ENCODE peak calls at places on chromosomes 3 and 15, in ten cellular contexts. One of them, this sample, is unnamed.

GRCh38 chr3:133962879-133963278 is 66.8 kb downstream of the SLCO2A1 start:
- DNase-seq in adipocyte: peak; percentile 79
- DNase-seq in fibroblast of lung: peak; percentile 60
- DNase-seq in left ventricle myocardium inferior: no peak
- DNase-seq in A673: peak; percentile 47
- DNase-seq in uterus: no peak
- DNase-seq in upper lobe of right lung: no peak
- DNase-seq in CD8-positive, alpha-beta memory T cell: no peak
- DNase-seq in osteoblast: peak; percentile 96
- DNase-seq in AG09309: peak; percentile 34
- DNase-seq in this sample: no peak

GRCh38 chr3:196499807-196500524 is 3.6 kb downstream of the RNF168 start:
- DNase-seq in AG09309: no peak
- DNase-seq in fibroblast of lung: peak; percentile 35
- DNase-seq in left ventricle myocardium inferior: no peak
- DNase-seq in A673: no peak
- DNase-seq in uterus: no peak
- DNase-seq in osteoblast: no peak
- DNase-seq in CD8-positive, alpha-beta memory T cell: no peak
- DNase-seq in adipocyte: no peak
- DNase-seq in upper lobe of right lung: no peak
- DNase-seq in this sample: no peak

GRCh38 chr15:71325461-71325860 is 210.2 kb downstream of the THSD4 start:
- DNase-seq in left ventricle myocardium inferior: no peak
- DNase-seq in upper lobe of right lung: no peak
- DNase-seq in osteoblast: no peak
- DNase-seq in uterus: no peak
- DNase-seq in CD8-positive, alpha-beta memory T cell: no peak
- DNase-seq in AG09309: no peak
- DNase-seq in adipocyte: peak; percentile 59
- DNase-seq in fibroblast of lung: peak; percentile 88
- DNase-seq in A673: no peak
- DNase-seq in this sample: no peak

GRCh38 chr3:107117922-107118576 is 259.2 kb upstream of the CCDC54 start:
- DNase-seq in adipocyte: peak; percentile 89
- DNase-seq in upper lobe of right lung: no peak
- DNase-seq in uterus: no peak
- DNase-seq in A673: peak; percentile 93
- DNase-seq in left ventricle myocardium inferior: no peak
- DNase-seq in fibroblast of lung: peak; percentile 79
- DNase-seq in CD8-positive, alpha-beta memory T cell: no peak
- DNase-seq in osteoblast: peak; percentile 75
- DNase-seq in AG09309: peak; percentile 51
- DNase-seq in this sample: peak; percentile 64

GRCh38 chr3:73586190-73586589 is 38.6 kb downstream of the PDZRN3 start:
- DNase-seq in upper lobe of right lung: no peak
- DNase-seq in A673: no peak
- DNase-seq in AG09309: no peak
- DNase-seq in osteoblast: no peak
- DNase-seq in CD8-positive, alpha-beta memory T cell: no peak
- DNase-seq in fibroblast of lung: no peak
- DNase-seq in adipocyte: no peak
- DNase-seq in left ventricle myocardium inferior: no peak
- DNase-seq in uterus: no peak
- DNase-seq in this sample: no peak

GRCh38 chr15:65101891-65102708 is 12.9 kb downstream of the UBAP1L start:
- DNase-seq in left ventricle myocardium inferior: no peak
- DNase-seq in CD8-positive, alpha-beta memory T cell: no peak
- DNase-seq in upper lobe of right lung: no peak
- DNase-seq in uterus: no peak
- DNase-seq in adipocyte: no peak
- DNase-seq in fibroblast of lung: no peak
- DNase-seq in osteoblast: no peak
- DNase-seq in AG09309: no peak
- DNase-seq in A673: no peak
- DNase-seq in this sample: no peak

GRCh38 chr3:126941721-126942270 is 41.1 kb upstream of the PLXNA1 start:
- DNase-seq in left ventricle myocardium inferior: no peak
- DNase-seq in uterus: no peak
- DNase-seq in AG09309: no peak
- DNase-seq in fibroblast of lung: peak; percentile 43
- DNase-seq in osteoblast: no peak
- DNase-seq in A673: no peak
- DNase-seq in upper lobe of right lung: peak; percentile 5
- DNase-seq in adipocyte: no peak
- DNase-seq in CD8-positive, alpha-beta memory T cell: no peak
- DNase-seq in this sample: no peak

GRCh38 chr3:114799789-114800188 is 347.3 kb downstream of the ZBTB20 start:
- DNase-seq in adipocyte: no peak
- DNase-seq in A673: no peak
- DNase-seq in upper lobe of right lung: no peak
- DNase-seq in uterus: no peak
- DNase-seq in fibroblast of lung: peak; percentile 4
- DNase-seq in osteoblast: no peak
- DNase-seq in AG09309: no peak
- DNase-seq in CD8-positive, alpha-beta memory T cell: no peak
- DNase-seq in left ventricle myocardium inferior: no peak
- DNase-seq in this sample: no peak

GRCh38 chr3:133999891-134000685 is 29.6 kb downstream of the SLCO2A1 start:
- DNase-seq in AG09309: no peak
- DNase-seq in left ventricle myocardium inferior: no peak
- DNase-seq in adipocyte: no peak
- DNase-seq in osteoblast: peak; percentile 44
- DNase-seq in A673: no peak
- DNase-seq in uterus: no peak
- DNase-seq in upper lobe of right lung: no peak
- DNase-seq in fibroblast of lung: no peak
- DNase-seq in CD8-positive, alpha-beta memory T cell: no peak
- DNase-seq in this sample: no peak

GRCh38 chr15:33094336-33094735 is 100.2 kb downstream of the FMN1 start:
- DNase-seq in adipocyte: peak; percentile 50
- DNase-seq in A673: no peak
- DNase-seq in uterus: no peak
- DNase-seq in fibroblast of lung: peak; percentile 60
- DNase-seq in left ventricle myocardium inferior: no peak
- DNase-seq in osteoblast: no peak
- DNase-seq in AG09309: no peak
- DNase-seq in CD8-positive, alpha-beta memory T cell: no peak
- DNase-seq in upper lobe of right lung: no peak
- DNase-seq in this sample: no peak

GRCh38 chr15:28936081-28936480 is 50.3 kb downstream of the APBA2 start:
- DNase-seq in osteoblast: no peak
- DNase-seq in AG09309: no peak
- DNase-seq in uterus: no peak
- DNase-seq in left ventricle myocardium inferior: no peak
- DNase-seq in fibroblast of lung: no peak
- DNase-seq in A673: no peak
- DNase-seq in CD8-positive, alpha-beta memory T cell: no peak
- DNase-seq in upper lobe of right lung: peak; percentile 26
- DNase-seq in adipocyte: no peak
- DNase-seq in this sample: no peak

GRCh38 chr3:53806182-53807116 is 39.8 kb downstream of the CHDH start:
- DNase-seq in upper lobe of right lung: peak; percentile 44
- DNase-seq in AG09309: peak; percentile 70
- DNase-seq in osteoblast: peak; percentile 96
- DNase-seq in left ventricle myocardium inferior: no peak
- DNase-seq in CD8-positive, alpha-beta memory T cell: no peak
- DNase-seq in adipocyte: peak; percentile 79
- DNase-seq in uterus: no peak
- DNase-seq in fibroblast of lung: peak; percentile 88
- DNase-seq in A673: no peak
- DNase-seq in this sample: no peak

GRCh38 chr3:107753494-107753893 is 230.7 kb downstream of the BBX start:
- DNase-seq in fibroblast of lung: peak; percentile 32
- DNase-seq in adipocyte: peak; percentile 47
- DNase-seq in left ventricle myocardium inferior: no peak
- DNase-seq in A673: peak; percentile 68
- DNase-seq in upper lobe of right lung: no peak
- DNase-seq in CD8-positive, alpha-beta memory T cell: no peak
- DNase-seq in uterus: no peak
- DNase-seq in AG09309: no peak
- DNase-seq in osteoblast: no peak
- DNase-seq in this sample: no peak

GRCh38 chr15:76285241-76285825 is 25.9 kb downstream of the ETFA start:
- DNase-seq in A673: peak; percentile 40
- DNase-seq in fibroblast of lung: no peak
- DNase-seq in upper lobe of right lung: no peak
- DNase-seq in uterus: no peak
- DNase-seq in osteoblast: peak; percentile 43
- DNase-seq in left ventricle myocardium inferior: no peak
- DNase-seq in AG09309: no peak
- DNase-seq in adipocyte: peak; percentile 13
- DNase-seq in CD8-positive, alpha-beta memory T cell: no peak
- DNase-seq in this sample: no peak

GRCh38 chr3:36991147-36991546 is 1.8 kb downstream of the EPM2AIP1 start:
- DNase-seq in upper lobe of right lung: no peak
- DNase-seq in CD8-positive, alpha-beta memory T cell: no peak
- DNase-seq in osteoblast: no peak
- DNase-seq in AG09309: no peak
- DNase-seq in adipocyte: no peak
- DNase-seq in left ventricle myocardium inferior: no peak
- DNase-seq in A673: no peak
- DNase-seq in fibroblast of lung: no peak
- DNase-seq in uterus: no peak
- DNase-seq in this sample: no peak

GRCh38 chr3:20751299-20751698 is 565.3 kb upstream of the SGO1 start:
- DNase-seq in adipocyte: no peak
- DNase-seq in uterus: no peak
- DNase-seq in left ventricle myocardium inferior: no peak
- DNase-seq in A673: no peak
- DNase-seq in AG09309: no peak
- DNase-seq in CD8-positive, alpha-beta memory T cell: no peak
- DNase-seq in osteoblast: no peak
- DNase-seq in upper lobe of right lung: no peak
- DNase-seq in fibroblast of lung: no peak
- DNase-seq in this sample: no peak

DNA sequence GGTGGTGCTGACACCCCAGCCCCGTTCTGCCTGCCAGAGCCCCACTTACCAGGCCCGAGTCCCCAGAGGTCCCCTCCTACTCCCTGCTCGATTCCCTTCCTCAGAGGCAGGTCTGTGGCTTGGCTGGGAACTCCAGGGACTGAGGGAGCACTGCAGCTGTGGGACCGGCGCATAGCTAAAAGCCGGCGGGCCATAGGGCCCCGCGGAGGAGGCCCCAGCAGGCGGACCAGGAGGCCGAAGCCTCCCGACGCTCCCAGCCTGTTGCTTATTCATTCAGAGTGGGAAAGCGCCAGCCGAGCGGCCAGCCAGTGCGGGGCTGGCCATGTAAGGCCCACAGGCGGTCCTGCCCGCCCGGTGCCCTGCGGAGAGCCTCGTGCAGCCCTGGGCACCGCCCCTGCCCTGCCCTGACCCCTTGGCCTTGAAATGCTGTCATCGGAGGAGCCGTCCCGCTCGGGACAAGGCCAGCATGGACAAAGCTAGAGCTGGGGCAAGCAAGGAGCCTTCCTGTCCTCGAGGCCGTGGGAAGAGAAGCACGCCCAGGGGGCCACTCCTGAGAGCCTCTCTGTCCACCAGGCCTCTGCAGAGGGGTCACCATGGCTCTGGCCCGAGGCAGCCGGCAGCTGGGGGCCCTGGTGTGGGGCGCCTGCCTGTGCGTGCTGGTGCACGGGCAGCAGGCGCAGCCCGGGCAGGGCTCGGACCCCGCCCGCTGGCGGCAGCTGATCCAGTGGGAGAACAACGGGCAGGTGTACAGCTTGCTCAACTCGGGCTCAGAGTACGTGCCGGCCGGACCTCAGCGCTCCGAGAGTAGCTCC is at the start of gene LOXL1:
- DNase-seq in upper lobe of right lung: peak; percentile 76
- DNase-seq in fibroblast of lung: peak; percentile 95
- DNase-seq in osteoblast: peak; percentile 100
- DNase-seq in AG09309: no peak
- DNase-seq in CD8-positive, alpha-beta memory T cell: no peak
- DNase-seq in adipocyte: peak; percentile 94
- DNase-seq in left ventricle myocardium inferior: peak; percentile 79
- DNase-seq in A673: peak; percentile 91
- DNase-seq in uterus: peak; percentile 72
- DNase-seq in this sample: peak; percentile 65
- H3K4me3 ChIP-seq in upper lobe of right lung: peak within 1 kb of the TSS; percentile 61
- H3K4me3 ChIP-seq in fibroblast of lung: peak within 1 kb of the TSS; percentile 64
- H3K4me3 ChIP-seq in osteoblast: peak within 1 kb of the TSS; percentile 87
- H3K4me3 ChIP-seq in AG09309: peak within 1 kb of the TSS; percentile 85
- H3K4me3 ChIP-seq in CD8-positive, alpha-beta memory T cell: peak within 1 kb of the TSS; percentile 39
- H3K4me3 ChIP-seq in adipocyte: peak within 1 kb of the TSS; percentile 84
- H3K4me3 ChIP-seq in left ventricle myocardium inferior: peak within 1 kb of the TSS; percentile 77
- H3K4me3 ChIP-seq in A673: peak within 1 kb of the TSS; percentile 86
- H3K4me3 ChIP-seq in uterus: peak within 1 kb of the TSS; percentile 66
- H3K4me3 ChIP-seq in this sample: peak within 1 kb of the TSS; percentile 79

GRCh38 chr3:44649709-44650108 is 1.2 kb downstream of the ZNF35 start:
- DNase-seq in left ventricle myocardium inferior: no peak
- DNase-seq in adipocyte: no peak
- DNase-seq in A673: no peak
- DNase-seq in CD8-positive, alpha-beta memory T cell: no peak
- DNase-seq in fibroblast of lung: no peak
- DNase-seq in upper lobe of right lung: no peak
- DNase-seq in osteoblast: no peak
- DNase-seq in uterus: no peak
- DNase-seq in AG09309: no peak
- DNase-seq in this sample: no peak
- H3K4me3 ChIP-seq in left ventricle myocardium inferior: peak overlapping the region; percentile 89
- H3K4me3 ChIP-seq in adipocyte: peak overlapping the region; percentile 97
- H3K4me3 ChIP-seq in A673: no peak overlapping the region
- H3K4me3 ChIP-seq in CD8-positive, alpha-beta memory T cell: no peak overlapping the region
- H3K4me3 ChIP-seq in fibroblast of lung: peak overlapping the region; percentile 82
- H3K4me3 ChIP-seq in upper lobe of right lung: peak overlapping the region; percentile 80
- H3K4me3 ChIP-seq in osteoblast: no peak overlapping the region
- H3K4me3 ChIP-seq in uterus: peak overlapping the region; percentile 65
- H3K4me3 ChIP-seq in AG09309: no peak overlapping the region
- H3K4me3 ChIP-seq in this sample: no peak overlapping the region

GRCh38 chr3:177300039-177300833 is 103.0 kb upstream of the TBL1XR1 start:
- DNase-seq in AG09309: no peak
- DNase-seq in upper lobe of right lung: no peak
- DNase-seq in fibroblast of lung: peak; percentile 78
- DNase-seq in osteoblast: no peak
- DNase-seq in left ventricle myocardium inferior: no peak
- DNase-seq in A673: no peak
- DNase-seq in adipocyte: peak; percentile 32
- DNase-seq in uterus: no peak
- DNase-seq in CD8-positive, alpha-beta memory T cell: no peak
- DNase-seq in this sample: no peak
- H3K4me3 ChIP-seq in AG09309: no peak overlapping the region
- H3K4me3 ChIP-seq in upper lobe of right lung: no peak overlapping the region
- H3K4me3 ChIP-seq in fibroblast of lung: no peak overlapping the region
- H3K4me3 ChIP-seq in osteoblast: no peak overlapping the region
- H3K4me3 ChIP-seq in left ventricle myocardium inferior: peak overlapping the region; percentile 15
- H3K4me3 ChIP-seq in A673: no peak overlapping the region
- H3K4me3 ChIP-seq in adipocyte: peak overlapping the region; percentile 42
- H3K4me3 ChIP-seq in uterus: no peak overlapping the region
- H3K4me3 ChIP-seq in CD8-positive, alpha-beta memory T cell: no peak overlapping the region
- H3K4me3 ChIP-seq in this sample: no peak overlapping the region

DNA sequence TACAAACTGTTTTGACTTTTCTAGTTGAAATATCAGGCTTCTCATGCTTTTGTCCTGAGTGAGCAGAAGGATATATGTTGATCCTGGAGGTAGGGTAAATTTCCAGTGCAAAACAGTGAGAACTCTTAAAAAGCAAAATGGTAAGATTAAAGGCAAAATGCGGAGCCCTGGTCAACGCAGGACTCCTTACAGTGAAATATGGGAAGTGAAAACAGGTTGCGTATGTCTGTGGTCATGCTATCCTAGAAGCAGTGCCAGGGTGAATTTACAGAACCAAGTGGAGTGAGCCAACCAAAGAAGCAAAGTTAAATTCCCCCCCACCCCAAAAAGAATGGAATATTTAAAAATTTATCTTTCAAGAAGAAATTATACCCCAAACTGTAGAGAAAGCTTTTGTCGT is 256.4 kb downstream of the NR2F2 start:
- DNase-seq in AG09309: no peak
- DNase-seq in osteoblast: peak; percentile 3
- DNase-seq in upper lobe of right lung: no peak
- DNase-seq in A673: no peak
- DNase-seq in fibroblast of lung: no peak
- DNase-seq in adipocyte: no peak
- DNase-seq in left ventricle myocardium inferior: no peak
- DNase-seq in CD8-positive, alpha-beta memory T cell: no peak
- DNase-seq in uterus: no peak
- DNase-seq in this sample: no peak
- H3K4me3 ChIP-seq in AG09309: no peak overlapping the region
- H3K4me3 ChIP-seq in osteoblast: no peak overlapping the region
- H3K4me3 ChIP-seq in upper lobe of right lung: no peak overlapping the region
- H3K4me3 ChIP-seq in A673: no peak overlapping the region
- H3K4me3 ChIP-seq in fibroblast of lung: no peak overlapping the region
- H3K4me3 ChIP-seq in adipocyte: no peak overlapping the region
- H3K4me3 ChIP-seq in left ventricle myocardium inferior: no peak overlapping the region
- H3K4me3 ChIP-seq in CD8-positive, alpha-beta memory T cell: no peak overlapping the region
- H3K4me3 ChIP-seq in uterus: no peak overlapping the region
- H3K4me3 ChIP-seq in this sample: no peak overlapping the region